ENCODE peak calls at places on chromosomes 5 and 9, in five cellular contexts. One of them, this sample, is unnamed.

GRCh38 chr9:17907780-17908513 is 329.1 kb downstream of the SH3GL2 start:
- DNase-seq in IMR-90: no peak
- DNase-seq in neural progenitor cell: no peak
- DNase-seq in keratinocyte: no peak
- DNase-seq in endothelial cell of umbilical vein: no peak
- DNase-seq in this sample: peak; percentile 48

GRCh38 chr5:180563994-180564393 is 27.3 kb downstream of the SCGB3A1 start:
- DNase-seq in IMR-90: no peak
- DNase-seq in neural progenitor cell: no peak
- DNase-seq in keratinocyte: no peak
- DNase-seq in endothelial cell of umbilical vein: no peak
- DNase-seq in this sample: no peak

GRCh38 chr5:136249678-136250266 is 56.8 kb upstream of the SMIM32 start:
- DNase-seq in IMR-90: peak; percentile 70
- DNase-seq in neural progenitor cell: peak; percentile 81
- DNase-seq in keratinocyte: no peak
- DNase-seq in endothelial cell of umbilical vein: peak; percentile 64
- DNase-seq in this sample: peak; percentile 47

GRCh38 chr5:36530249-36530648 is 76.2 kb upstream of the SLC1A3 start:
- DNase-seq in IMR-90: no peak
- DNase-seq in neural progenitor cell: peak; percentile 16
- DNase-seq in keratinocyte: no peak
- DNase-seq in endothelial cell of umbilical vein: no peak
- DNase-seq in this sample: no peak

GRCh38 chr9:36941441-36941840 is 92.6 kb downstream of the PAX5 start:
- DNase-seq in IMR-90: no peak
- DNase-seq in neural progenitor cell: no peak
- DNase-seq in keratinocyte: no peak
- DNase-seq in endothelial cell of umbilical vein: no peak
- DNase-seq in this sample: no peak

GRCh38 chr5:138874241-138874640 is 894 bp downstream of the LRRTM2 start:
- DNase-seq in IMR-90: peak; percentile 27
- DNase-seq in neural progenitor cell: no peak
- DNase-seq in keratinocyte: no peak
- DNase-seq in endothelial cell of umbilical vein: no peak
- DNase-seq in this sample: no peak

GRCh38 chr5:56608216-56608925 is 207.0 kb upstream of the MAP3K1 start:
- DNase-seq in IMR-90: peak; percentile 13
- DNase-seq in neural progenitor cell: no peak
- DNase-seq in keratinocyte: no peak
- DNase-seq in endothelial cell of umbilical vein: no peak
- DNase-seq in this sample: no peak

GRCh38 chr5:1027631-1028441 is 19.2 kb downstream of the NKD2 start:
- DNase-seq in IMR-90: no peak
- DNase-seq in neural progenitor cell: no peak
- DNase-seq in keratinocyte: no peak
- DNase-seq in endothelial cell of umbilical vein: no peak
- DNase-seq in this sample: no peak

GRCh38 chr5:61123145-61123544 is 39.1 kb downstream of the SMIM15 start:
- DNase-seq in IMR-90: no peak
- DNase-seq in neural progenitor cell: no peak
- DNase-seq in keratinocyte: no peak
- DNase-seq in endothelial cell of umbilical vein: no peak
- DNase-seq in this sample: peak; percentile 54

GRCh38 chr5:71969464-71969863 is 137.8 kb upstream of the MAP1B start:
- DNase-seq in IMR-90: no peak
- DNase-seq in neural progenitor cell: no peak
- DNase-seq in keratinocyte: no peak
- DNase-seq in endothelial cell of umbilical vein: no peak
- DNase-seq in this sample: no peak

GRCh38 chr9:98793031-98793430 is 3.3 kb downstream of the ANKS6 start:
- DNase-seq in IMR-90: no peak
- DNase-seq in neural progenitor cell: no peak
- DNase-seq in keratinocyte: no peak
- DNase-seq in endothelial cell of umbilical vein: no peak
- DNase-seq in this sample: no peak

GRCh38 chr9:99516657-99517049 is 294.6 kb downstream of the SEC61B start:
- DNase-seq in IMR-90: no peak
- DNase-seq in neural progenitor cell: no peak
- DNase-seq in keratinocyte: no peak
- DNase-seq in endothelial cell of umbilical vein: no peak
- DNase-seq in this sample: no peak

GRCh38 chr5:135743684-135744083 is 90.8 kb upstream of the SLC25A48 start:
- DNase-seq in IMR-90: no peak
- DNase-seq in neural progenitor cell: no peak
- DNase-seq in keratinocyte: no peak
- DNase-seq in endothelial cell of umbilical vein: no peak
- DNase-seq in this sample: peak; percentile 6

DNA sequence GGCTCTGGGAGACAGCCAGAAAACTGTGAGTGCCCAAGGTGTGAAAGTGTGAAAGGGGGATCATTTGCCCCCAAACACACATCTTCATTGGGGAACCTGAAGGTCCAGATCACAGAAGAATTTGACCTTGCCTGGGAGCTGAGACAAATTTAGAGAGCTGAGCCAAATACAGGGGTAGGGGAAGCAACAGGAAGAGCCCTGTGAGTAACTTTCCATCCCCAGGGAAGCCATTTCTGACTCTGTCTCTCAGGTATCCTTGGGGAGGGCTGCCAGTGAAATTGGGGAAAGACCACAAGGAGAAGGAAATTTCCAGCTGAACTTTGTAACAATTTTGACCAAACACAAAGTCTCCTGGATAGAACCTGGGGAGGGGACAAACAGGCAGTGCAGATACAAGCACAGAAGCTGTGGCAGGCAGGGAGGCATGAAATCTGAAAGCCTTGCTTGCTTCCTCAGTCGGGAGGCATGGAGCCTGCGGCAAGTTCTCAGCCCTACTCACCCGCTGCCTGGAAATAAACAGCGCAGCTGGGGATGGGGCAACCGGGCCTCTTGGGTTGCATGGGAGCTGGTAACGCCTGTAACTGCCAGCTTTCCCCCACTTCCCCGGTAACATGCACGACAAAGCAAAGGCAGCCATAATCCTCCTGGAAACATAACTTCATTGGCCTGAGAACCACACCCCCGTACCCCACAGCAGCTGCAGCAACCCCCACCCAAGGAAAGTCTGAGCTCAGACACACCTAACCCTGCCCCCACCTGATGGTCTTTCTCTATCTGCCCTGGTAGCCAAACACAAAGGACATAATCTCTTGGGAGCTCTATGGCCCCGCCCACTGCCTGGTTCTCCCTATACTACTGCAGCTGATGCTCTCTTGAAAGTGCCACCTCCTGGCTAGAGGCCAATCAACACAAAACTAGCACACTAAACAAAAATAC is 31.4 kb upstream of the ZCCHC9 start:
- DNase-seq in IMR-90: no peak
- DNase-seq in neural progenitor cell: peak; percentile 59
- DNase-seq in keratinocyte: no peak
- DNase-seq in endothelial cell of umbilical vein: no peak
- DNase-seq in this sample: no peak
- H3K27ac ChIP-seq in IMR-90: no peak overlapping the region
- H3K27ac ChIP-seq in neural progenitor cell: peak overlapping the region; percentile 84
- H3K27ac ChIP-seq in keratinocyte: peak overlapping the region; percentile 49
- H3K27ac ChIP-seq in endothelial cell of umbilical vein: no peak overlapping the region
- H3K27ac ChIP-seq in this sample: no peak overlapping the region

DNA sequence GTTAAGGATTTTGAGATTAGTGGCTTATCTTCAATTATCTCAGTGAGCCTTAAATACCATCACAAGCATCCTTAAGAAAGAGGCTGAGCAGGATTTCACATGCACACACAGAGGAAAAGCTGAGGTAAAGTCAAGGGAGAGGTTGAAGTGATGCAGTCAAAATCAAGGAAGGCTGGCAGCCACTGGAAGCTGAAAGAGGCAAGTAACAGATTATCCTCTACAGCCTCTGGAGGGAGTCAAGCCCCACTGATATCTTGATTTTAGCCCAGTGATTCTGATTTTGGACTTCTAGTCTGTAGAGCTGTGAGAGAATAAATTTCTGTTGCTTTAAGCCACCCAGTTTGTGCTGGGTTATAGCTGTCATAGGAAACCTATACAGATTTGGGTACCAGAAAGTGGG is 80.1 kb downstream of the ANKRD31 start:
- DNase-seq in IMR-90: no peak
- DNase-seq in neural progenitor cell: peak; percentile 14
- DNase-seq in keratinocyte: no peak
- DNase-seq in endothelial cell of umbilical vein: no peak
- DNase-seq in this sample: no peak
- TF ChIP-seq CTCF in IMR-90: no peak
- TF ChIP-seq CTCF in neural progenitor cell: peak; percentile 24
- TF ChIP-seq CTCF in keratinocyte: peak; percentile 12
- TF ChIP-seq CTCF in endothelial cell of umbilical vein: no peak
- TF ChIP-seq CTCF in this sample: no peak

GRCh38 chr9:133739408-133740280 is 1.5 kb upstream of the SARDH start:
- DNase-seq in IMR-90: no peak
- DNase-seq in neural progenitor cell: no peak
- DNase-seq in keratinocyte: no peak
- DNase-seq in endothelial cell of umbilical vein: no peak
- DNase-seq in this sample: no peak

GRCh38 chr9:133738806-133739150 is 626 bp upstream of the SARDH start:
- DNase-seq in IMR-90: no peak
- DNase-seq in neural progenitor cell: no peak
- DNase-seq in keratinocyte: no peak
- DNase-seq in endothelial cell of umbilical vein: no peak
- DNase-seq in this sample: no peak

GRCh38 chr9:133737774-133738038 is 446 bp downstream of the SARDH start:
- DNase-seq in IMR-90: no peak
- DNase-seq in neural progenitor cell: no peak
- DNase-seq in keratinocyte: no peak
- DNase-seq in endothelial cell of umbilical vein: no peak
- DNase-seq in this sample: no peak

GRCh38 chr9:133737071-133737773 is 930 bp downstream of the SARDH start:
- DNase-seq in IMR-90: no peak
- DNase-seq in neural progenitor cell: peak; percentile 1
- DNase-seq in keratinocyte: no peak
- DNase-seq in endothelial cell of umbilical vein: no peak
- DNase-seq in this sample: no peak

GRCh38 chr9:133738039-133738805 is at the start of gene SARDH:
- DNase-seq in IMR-90: peak; percentile 47
- DNase-seq in neural progenitor cell: peak; percentile 84
- DNase-seq in keratinocyte: no peak
- DNase-seq in endothelial cell of umbilical vein: peak; percentile 44
- DNase-seq in this sample: peak; percentile 45
- H3K9ac ChIP-seq in IMR-90: peak within 1 kb of the TSS; percentile 11
- H3K9ac ChIP-seq in neural progenitor cell: no peak within 1 kb of the TSS
- H3K9ac ChIP-seq in keratinocyte: no peak within 1 kb of the TSS
- H3K9ac ChIP-seq in endothelial cell of umbilical vein: no peak within 1 kb of the TSS
- H3K9ac ChIP-seq in this sample: peak within 1 kb of the TSS; percentile 69

GRCh38 chr5:102856374-102856748 is 101.3 kb downstream of the PAM start:
- DNase-seq in IMR-90: peak; percentile 69
- DNase-seq in neural progenitor cell: no peak
- DNase-seq in keratinocyte: no peak
- DNase-seq in endothelial cell of umbilical vein: peak; percentile 36
- DNase-seq in this sample: no peak
- H3K27ac ChIP-seq in IMR-90: no peak overlapping the region
- H3K27ac ChIP-seq in neural progenitor cell: no peak overlapping the region
- H3K27ac ChIP-seq in keratinocyte: no peak overlapping the region
- H3K27ac ChIP-seq in endothelial cell of umbilical vein: no peak overlapping the region
- H3K27ac ChIP-seq in this sample: no peak overlapping the region

DNA sequence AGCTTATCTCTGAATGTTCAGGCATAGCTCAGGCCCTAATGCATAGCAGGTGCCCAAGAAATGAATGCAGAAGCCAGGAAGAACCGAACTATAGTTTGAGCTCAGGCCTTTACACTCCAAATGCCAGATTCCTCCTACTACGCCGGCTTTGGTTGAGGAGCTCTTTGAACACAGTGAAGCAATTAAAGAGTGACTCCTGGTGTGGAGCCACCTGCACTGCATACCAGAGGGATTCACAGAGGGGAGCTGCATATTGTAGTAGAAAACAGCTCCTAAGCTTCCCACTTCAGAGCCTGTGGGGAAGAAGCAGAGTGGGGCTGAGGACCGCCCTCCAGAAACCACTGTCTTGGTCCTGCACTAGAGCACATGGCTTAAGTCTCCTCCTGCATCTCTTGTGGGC is 14.5 kb upstream of the KCNMB1 start:
- DNase-seq in IMR-90: no peak
- DNase-seq in neural progenitor cell: peak; percentile 64
- DNase-seq in keratinocyte: no peak
- DNase-seq in endothelial cell of umbilical vein: no peak
- DNase-seq in this sample: no peak
- TF ChIP-seq CTCF in IMR-90: no peak
- TF ChIP-seq CTCF in neural progenitor cell: peak; percentile 47
- TF ChIP-seq CTCF in keratinocyte: no peak
- TF ChIP-seq CTCF in endothelial cell of umbilical vein: no peak
- TF ChIP-seq CTCF in this sample: no peak

GRCh38 chr5:59597690-59598546 is 295.6 kb downstream of the PDE4D start:
- DNase-seq in IMR-90: no peak
- DNase-seq in neural progenitor cell: no peak
- DNase-seq in keratinocyte: no peak
- DNase-seq in endothelial cell of umbilical vein: peak; percentile 4
- DNase-seq in this sample: no peak
- H3K9ac ChIP-seq in IMR-90: no peak overlapping the region
- H3K9ac ChIP-seq in neural progenitor cell: no peak overlapping the region
- H3K9ac ChIP-seq in keratinocyte: no peak overlapping the region
- H3K9ac ChIP-seq in endothelial cell of umbilical vein: no peak overlapping the region
- H3K9ac ChIP-seq in this sample: peak overlapping the region; percentile 67

GRCh38 chr9:133563286-133564213 is 29.0 kb downstream of the ADAMTSL2 start:
- DNase-seq in IMR-90: peak; percentile 7
- DNase-seq in neural progenitor cell: no peak
- DNase-seq in keratinocyte: no peak
- DNase-seq in endothelial cell of umbilical vein: no peak
- DNase-seq in this sample: peak; percentile 66
- H3K27ac ChIP-seq in IMR-90: no peak overlapping the region
- H3K27ac ChIP-seq in neural progenitor cell: no peak overlapping the region
- H3K27ac ChIP-seq in keratinocyte: no peak overlapping the region
- H3K27ac ChIP-seq in endothelial cell of umbilical vein: no peak overlapping the region
- H3K27ac ChIP-seq in this sample: no peak overlapping the region